ENCODE peak calls at places on chromosomes 7 and 10, in eight cellular contexts. One of them, this sample, is unnamed.

GRCh38 chr7:30091431-30092386 is 43.1 kb upstream of the MTURN start:
- DNase-seq in stimulated activated naive CD4-positive, alpha-beta T cell: no peak
- DNase-seq in stimulated activated CD4-positive, alpha-beta T cell treated with anti-CD3 and anti-CD28 coated beads, Interleukin-12 subunit alpha, Interleukin-12 subunit beta, amount 100 ng/mL, for 4 hours: no peak
- DNase-seq in trophoblast cell: peak
- DNase-seq in progenitor cell of endocrine pancreas: no peak
- DNase-seq in osteocyte: no peak
- DNase-seq in T follicular helper cell: no peak
- DNase-seq in AG10803: peak
- DNase-seq in this sample: peak

GRCh38 chr7:51647931-51648351 is 331.3 kb upstream of the COBL start:
- DNase-seq in progenitor cell of endocrine pancreas: no peak
- DNase-seq in osteocyte: no peak
- DNase-seq in stimulated activated naive CD4-positive, alpha-beta T cell: no peak
- DNase-seq in stimulated activated CD4-positive, alpha-beta T cell treated with anti-CD3 and anti-CD28 coated beads, Interleukin-12 subunit alpha, Interleukin-12 subunit beta, amount 100 ng/mL, for 4 hours: no peak
- DNase-seq in T follicular helper cell: no peak
- DNase-seq in trophoblast cell: no peak
- DNase-seq in AG10803: no peak
- DNase-seq in this sample: no peak

GRCh38 chr10:48494073-48494472 is 110.8 kb downstream of the ARHGAP22 start:
- DNase-seq in AG10803: no peak
- DNase-seq in stimulated activated CD4-positive, alpha-beta T cell treated with anti-CD3 and anti-CD28 coated beads, Interleukin-12 subunit alpha, Interleukin-12 subunit beta, amount 100 ng/mL, for 4 hours: no peak
- DNase-seq in trophoblast cell: no peak
- DNase-seq in progenitor cell of endocrine pancreas: no peak
- DNase-seq in osteocyte: peak
- DNase-seq in T follicular helper cell: no peak
- DNase-seq in stimulated activated naive CD4-positive, alpha-beta T cell: no peak
- DNase-seq in this sample: no peak

GRCh38 chr10:48773580-48773979 is 88.9 kb downstream of the WDFY4 start:
- DNase-seq in stimulated activated CD4-positive, alpha-beta T cell treated with anti-CD3 and anti-CD28 coated beads, Interleukin-12 subunit alpha, Interleukin-12 subunit beta, amount 100 ng/mL, for 4 hours: no peak
- DNase-seq in T follicular helper cell: no peak
- DNase-seq in AG10803: no peak
- DNase-seq in stimulated activated naive CD4-positive, alpha-beta T cell: no peak
- DNase-seq in progenitor cell of endocrine pancreas: no peak
- DNase-seq in osteocyte: peak
- DNase-seq in trophoblast cell: no peak
- DNase-seq in this sample: no peak

GRCh38 chr7:158237672-158238335 is 349.8 kb downstream of the PTPRN2 start:
- DNase-seq in stimulated activated CD4-positive, alpha-beta T cell treated with anti-CD3 and anti-CD28 coated beads, Interleukin-12 subunit alpha, Interleukin-12 subunit beta, amount 100 ng/mL, for 4 hours: no peak
- DNase-seq in trophoblast cell: no peak
- DNase-seq in progenitor cell of endocrine pancreas: no peak
- DNase-seq in T follicular helper cell: no peak
- DNase-seq in osteocyte: no peak
- DNase-seq in stimulated activated naive CD4-positive, alpha-beta T cell: no peak
- DNase-seq in AG10803: no peak
- DNase-seq in this sample: no peak

GRCh38 chr7:116951366-116952292 is 1.7 kb upstream of the ST7 start:
- DNase-seq in stimulated activated CD4-positive, alpha-beta T cell treated with anti-CD3 and anti-CD28 coated beads, Interleukin-12 subunit alpha, Interleukin-12 subunit beta, amount 100 ng/mL, for 4 hours: no peak
- DNase-seq in T follicular helper cell: no peak
- DNase-seq in progenitor cell of endocrine pancreas: no peak
- DNase-seq in stimulated activated naive CD4-positive, alpha-beta T cell: no peak
- DNase-seq in osteocyte: no peak
- DNase-seq in trophoblast cell: no peak
- DNase-seq in AG10803: no peak
- DNase-seq in this sample: no peak

GRCh38 chr10:13902868-13903267 is 316.1 kb downstream of the PRPF18 start:
- DNase-seq in AG10803: no peak
- DNase-seq in progenitor cell of endocrine pancreas: no peak
- DNase-seq in stimulated activated naive CD4-positive, alpha-beta T cell: no peak
- DNase-seq in osteocyte: no peak
- DNase-seq in trophoblast cell: peak
- DNase-seq in stimulated activated CD4-positive, alpha-beta T cell treated with anti-CD3 and anti-CD28 coated beads, Interleukin-12 subunit alpha, Interleukin-12 subunit beta, amount 100 ng/mL, for 4 hours: no peak
- DNase-seq in T follicular helper cell: no peak
- DNase-seq in this sample: no peak

GRCh38 chr10:124156524-124157225 is 63.3 kb upstream of the CHST15 start:
- DNase-seq in stimulated activated CD4-positive, alpha-beta T cell treated with anti-CD3 and anti-CD28 coated beads, Interleukin-12 subunit alpha, Interleukin-12 subunit beta, amount 100 ng/mL, for 4 hours: no peak
- DNase-seq in stimulated activated naive CD4-positive, alpha-beta T cell: no peak
- DNase-seq in progenitor cell of endocrine pancreas: no peak
- DNase-seq in AG10803: no peak
- DNase-seq in trophoblast cell: no peak
- DNase-seq in osteocyte: no peak
- DNase-seq in T follicular helper cell: no peak
- DNase-seq in this sample: no peak

GRCh38 chr7:95478139-95479037 is 7.4 kb upstream of the ASB4 start:
- DNase-seq in stimulated activated naive CD4-positive, alpha-beta T cell: no peak
- DNase-seq in stimulated activated CD4-positive, alpha-beta T cell treated with anti-CD3 and anti-CD28 coated beads, Interleukin-12 subunit alpha, Interleukin-12 subunit beta, amount 100 ng/mL, for 4 hours: no peak
- DNase-seq in trophoblast cell: no peak
- DNase-seq in T follicular helper cell: no peak
- DNase-seq in AG10803: peak
- DNase-seq in progenitor cell of endocrine pancreas: no peak
- DNase-seq in osteocyte: no peak
- DNase-seq in this sample: peak

GRCh38 chr7:30740417-30741181 is 11.3 kb upstream of the INMT start:
- DNase-seq in AG10803: peak
- DNase-seq in stimulated activated naive CD4-positive, alpha-beta T cell: peak
- DNase-seq in trophoblast cell: peak
- DNase-seq in stimulated activated CD4-positive, alpha-beta T cell treated with anti-CD3 and anti-CD28 coated beads, Interleukin-12 subunit alpha, Interleukin-12 subunit beta, amount 100 ng/mL, for 4 hours: peak
- DNase-seq in osteocyte: peak
- DNase-seq in progenitor cell of endocrine pancreas: peak
- DNase-seq in T follicular helper cell: peak
- DNase-seq in this sample: peak

GRCh38 chr10:42934351-42934811 is 142.5 kb upstream of the RET start:
- DNase-seq in AG10803: no peak
- DNase-seq in osteocyte: peak
- DNase-seq in progenitor cell of endocrine pancreas: no peak
- DNase-seq in trophoblast cell: no peak
- DNase-seq in T follicular helper cell: no peak
- DNase-seq in stimulated activated naive CD4-positive, alpha-beta T cell: peak
- DNase-seq in stimulated activated CD4-positive, alpha-beta T cell treated with anti-CD3 and anti-CD28 coated beads, Interleukin-12 subunit alpha, Interleukin-12 subunit beta, amount 100 ng/mL, for 4 hours: no peak
- DNase-seq in this sample: no peak

GRCh38 chr10:86258940-86259339 is 107.7 kb downstream of the GRID1 start:
- DNase-seq in trophoblast cell: no peak
- DNase-seq in stimulated activated CD4-positive, alpha-beta T cell treated with anti-CD3 and anti-CD28 coated beads, Interleukin-12 subunit alpha, Interleukin-12 subunit beta, amount 100 ng/mL, for 4 hours: no peak
- DNase-seq in T follicular helper cell: no peak
- DNase-seq in progenitor cell of endocrine pancreas: no peak
- DNase-seq in stimulated activated naive CD4-positive, alpha-beta T cell: no peak
- DNase-seq in AG10803: no peak
- DNase-seq in osteocyte: no peak
- DNase-seq in this sample: no peak

GRCh38 chr7:8131694-8132605 is 130.0 kb downstream of the ICA1 start:
- DNase-seq in stimulated activated CD4-positive, alpha-beta T cell treated with anti-CD3 and anti-CD28 coated beads, Interleukin-12 subunit alpha, Interleukin-12 subunit beta, amount 100 ng/mL, for 4 hours: no peak
- DNase-seq in osteocyte: no peak
- DNase-seq in T follicular helper cell: peak
- DNase-seq in stimulated activated naive CD4-positive, alpha-beta T cell: peak
- DNase-seq in AG10803: no peak
- DNase-seq in progenitor cell of endocrine pancreas: no peak
- DNase-seq in trophoblast cell: no peak
- DNase-seq in this sample: no peak

GRCh38 chr7:81367335-81367801 is 402.5 kb downstream of the HGF start:
- DNase-seq in osteocyte: no peak
- DNase-seq in AG10803: peak
- DNase-seq in stimulated activated naive CD4-positive, alpha-beta T cell: no peak
- DNase-seq in progenitor cell of endocrine pancreas: no peak
- DNase-seq in T follicular helper cell: no peak
- DNase-seq in stimulated activated CD4-positive, alpha-beta T cell treated with anti-CD3 and anti-CD28 coated beads, Interleukin-12 subunit alpha, Interleukin-12 subunit beta, amount 100 ng/mL, for 4 hours: no peak
- DNase-seq in trophoblast cell: no peak
- DNase-seq in this sample: peak

GRCh38 chr10:1268856-1269255 is 212.7 kb downstream of the WDR37 start:
- DNase-seq in trophoblast cell: no peak
- DNase-seq in progenitor cell of endocrine pancreas: no peak
- DNase-seq in stimulated activated naive CD4-positive, alpha-beta T cell: no peak
- DNase-seq in AG10803: no peak
- DNase-seq in stimulated activated CD4-positive, alpha-beta T cell treated with anti-CD3 and anti-CD28 coated beads, Interleukin-12 subunit alpha, Interleukin-12 subunit beta, amount 100 ng/mL, for 4 hours: no peak
- DNase-seq in osteocyte: no peak
- DNase-seq in T follicular helper cell: no peak
- DNase-seq in this sample: no peak

GRCh38 chr10:25934673-25935139 is 677 bp downstream of the MYO3A start:
- DNase-seq in trophoblast cell: peak
- DNase-seq in progenitor cell of endocrine pancreas: peak
- DNase-seq in osteocyte: no peak
- DNase-seq in stimulated activated naive CD4-positive, alpha-beta T cell: no peak
- DNase-seq in stimulated activated CD4-positive, alpha-beta T cell treated with anti-CD3 and anti-CD28 coated beads, Interleukin-12 subunit alpha, Interleukin-12 subunit beta, amount 100 ng/mL, for 4 hours: peak
- DNase-seq in T follicular helper cell: no peak
- DNase-seq in AG10803: no peak
- DNase-seq in this sample: no peak

GRCh38 chr10:79018591-79019011 is 50.2 kb upstream of the ZMIZ1 start:
- DNase-seq in stimulated activated CD4-positive, alpha-beta T cell treated with anti-CD3 and anti-CD28 coated beads, Interleukin-12 subunit alpha, Interleukin-12 subunit beta, amount 100 ng/mL, for 4 hours: no peak
- DNase-seq in AG10803: peak
- DNase-seq in stimulated activated naive CD4-positive, alpha-beta T cell: no peak
- DNase-seq in T follicular helper cell: no peak
- DNase-seq in osteocyte: no peak
- DNase-seq in trophoblast cell: no peak
- DNase-seq in progenitor cell of endocrine pancreas: no peak
- DNase-seq in this sample: no peak

GRCh38 chr7:66921396-66921917 is 432 bp downstream of the TMEM248 start:
- DNase-seq in progenitor cell of endocrine pancreas: no peak
- DNase-seq in stimulated activated naive CD4-positive, alpha-beta T cell: peak
- DNase-seq in T follicular helper cell: no peak
- DNase-seq in osteocyte: no peak
- DNase-seq in AG10803: peak
- DNase-seq in stimulated activated CD4-positive, alpha-beta T cell treated with anti-CD3 and anti-CD28 coated beads, Interleukin-12 subunit alpha, Interleukin-12 subunit beta, amount 100 ng/mL, for 4 hours: peak
- DNase-seq in trophoblast cell: no peak
- DNase-seq in this sample: peak

GRCh38 chr10:106682175-106682574 is 482.3 kb downstream of the SORCS1 start:
- DNase-seq in trophoblast cell: no peak
- DNase-seq in progenitor cell of endocrine pancreas: no peak
- DNase-seq in T follicular helper cell: no peak
- DNase-seq in stimulated activated naive CD4-positive, alpha-beta T cell: no peak
- DNase-seq in AG10803: no peak
- DNase-seq in stimulated activated CD4-positive, alpha-beta T cell treated with anti-CD3 and anti-CD28 coated beads, Interleukin-12 subunit alpha, Interleukin-12 subunit beta, amount 100 ng/mL, for 4 hours: no peak
- DNase-seq in osteocyte: no peak
- DNase-seq in this sample: peak

GRCh38 chr7:151245360-151246160 is 2.9 kb downstream of the SMARCD3 start:
- DNase-seq in osteocyte: no peak
- DNase-seq in trophoblast cell: no peak
- DNase-seq in stimulated activated CD4-positive, alpha-beta T cell treated with anti-CD3 and anti-CD28 coated beads, Interleukin-12 subunit alpha, Interleukin-12 subunit beta, amount 100 ng/mL, for 4 hours: peak
- DNase-seq in AG10803: no peak
- DNase-seq in stimulated activated naive CD4-positive, alpha-beta T cell: peak
- DNase-seq in T follicular helper cell: peak
- DNase-seq in progenitor cell of endocrine pancreas: peak
- DNase-seq in this sample: peak

GRCh38 chr7:17043012-17043877 is 161.5 kb upstream of the AGR3 start:
- DNase-seq in progenitor cell of endocrine pancreas: no peak
- DNase-seq in T follicular helper cell: no peak
- DNase-seq in trophoblast cell: no peak
- DNase-seq in AG10803: peak
- DNase-seq in stimulated activated CD4-positive, alpha-beta T cell treated with anti-CD3 and anti-CD28 coated beads, Interleukin-12 subunit alpha, Interleukin-12 subunit beta, amount 100 ng/mL, for 4 hours: no peak
- DNase-seq in stimulated activated naive CD4-positive, alpha-beta T cell: no peak
- DNase-seq in osteocyte: no peak
- DNase-seq in this sample: peak

GRCh38 chr10:102422586-102423129 is 2.0 kb downstream of the FBXL15 start:
- DNase-seq in AG10803: peak
- DNase-seq in osteocyte: peak
- DNase-seq in T follicular helper cell: no peak
- DNase-seq in progenitor cell of endocrine pancreas: peak
- DNase-seq in stimulated activated naive CD4-positive, alpha-beta T cell: peak
- DNase-seq in stimulated activated CD4-positive, alpha-beta T cell treated with anti-CD3 and anti-CD28 coated beads, Interleukin-12 subunit alpha, Interleukin-12 subunit beta, amount 100 ng/mL, for 4 hours: peak
- DNase-seq in trophoblast cell: peak
- DNase-seq in this sample: peak

GRCh38 chr7:20220824-20221547 is 3.8 kb upstream of the MACC1 start:
- DNase-seq in trophoblast cell: no peak
- DNase-seq in stimulated activated naive CD4-positive, alpha-beta T cell: no peak
- DNase-seq in osteocyte: no peak
- DNase-seq in T follicular helper cell: no peak
- DNase-seq in AG10803: peak
- DNase-seq in stimulated activated CD4-positive, alpha-beta T cell treated with anti-CD3 and anti-CD28 coated beads, Interleukin-12 subunit alpha, Interleukin-12 subunit beta, amount 100 ng/mL, for 4 hours: no peak
- DNase-seq in progenitor cell of endocrine pancreas: no peak
- DNase-seq in this sample: peak

GRCh38 chr7:74343281-74344127 is 54.3 kb downstream of the CLIP2 start:
- DNase-seq in progenitor cell of endocrine pancreas: no peak
- DNase-seq in stimulated activated CD4-positive, alpha-beta T cell treated with anti-CD3 and anti-CD28 coated beads, Interleukin-12 subunit alpha, Interleukin-12 subunit beta, amount 100 ng/mL, for 4 hours: no peak
- DNase-seq in stimulated activated naive CD4-positive, alpha-beta T cell: no peak
- DNase-seq in osteocyte: no peak
- DNase-seq in AG10803: peak
- DNase-seq in T follicular helper cell: no peak
- DNase-seq in trophoblast cell: peak
- DNase-seq in this sample: peak

GRCh38 chr7:47496064-47496665 is 85.7 kb downstream of the TNS3 start:
- DNase-seq in stimulated activated CD4-positive, alpha-beta T cell treated with anti-CD3 and anti-CD28 coated beads, Interleukin-12 subunit alpha, Interleukin-12 subunit beta, amount 100 ng/mL, for 4 hours: no peak
- DNase-seq in trophoblast cell: no peak
- DNase-seq in stimulated activated naive CD4-positive, alpha-beta T cell: no peak
- DNase-seq in AG10803: no peak
- DNase-seq in T follicular helper cell: no peak
- DNase-seq in progenitor cell of endocrine pancreas: no peak
- DNase-seq in osteocyte: no peak
- DNase-seq in this sample: no peak

GRCh38 chr10:55550241-55550640 is 749.2 kb upstream of the PCDH15 start:
- DNase-seq in progenitor cell of endocrine pancreas: no peak
- DNase-seq in AG10803: no peak
- DNase-seq in stimulated activated naive CD4-positive, alpha-beta T cell: no peak
- DNase-seq in osteocyte: no peak
- DNase-seq in trophoblast cell: no peak
- DNase-seq in stimulated activated CD4-positive, alpha-beta T cell treated with anti-CD3 and anti-CD28 coated beads, Interleukin-12 subunit alpha, Interleukin-12 subunit beta, amount 100 ng/mL, for 4 hours: no peak
- DNase-seq in T follicular helper cell: no peak
- DNase-seq in this sample: no peak

GRCh38 chr7:151631149-151631967 is 111.7 kb upstream of the RHEB start:
- DNase-seq in stimulated activated CD4-positive, alpha-beta T cell treated with anti-CD3 and anti-CD28 coated beads, Interleukin-12 subunit alpha, Interleukin-12 subunit beta, amount 100 ng/mL, for 4 hours: no peak
- DNase-seq in stimulated activated naive CD4-positive, alpha-beta T cell: no peak
- DNase-seq in osteocyte: no peak
- DNase-seq in T follicular helper cell: peak
- DNase-seq in progenitor cell of endocrine pancreas: no peak
- DNase-seq in trophoblast cell: peak
- DNase-seq in AG10803: no peak
- DNase-seq in this sample: peak

GRCh38 chr10:131820626-131821025 is 80.2 kb upstream of the PPP2R2D start:
- DNase-seq in T follicular helper cell: no peak
- DNase-seq in stimulated activated CD4-positive, alpha-beta T cell treated with anti-CD3 and anti-CD28 coated beads, Interleukin-12 subunit alpha, Interleukin-12 subunit beta, amount 100 ng/mL, for 4 hours: no peak
- DNase-seq in osteocyte: peak
- DNase-seq in trophoblast cell: no peak
- DNase-seq in progenitor cell of endocrine pancreas: peak
- DNase-seq in stimulated activated naive CD4-positive, alpha-beta T cell: no peak
- DNase-seq in AG10803: no peak
- DNase-seq in this sample: no peak

GRCh38 chr7:51140203-51140938 is 176.2 kb downstream of the COBL start:
- DNase-seq in trophoblast cell: no peak
- DNase-seq in stimulated activated naive CD4-positive, alpha-beta T cell: no peak
- DNase-seq in AG10803: no peak
- DNase-seq in osteocyte: no peak
- DNase-seq in T follicular helper cell: no peak
- DNase-seq in stimulated activated CD4-positive, alpha-beta T cell treated with anti-CD3 and anti-CD28 coated beads, Interleukin-12 subunit alpha, Interleukin-12 subunit beta, amount 100 ng/mL, for 4 hours: no peak
- DNase-seq in progenitor cell of endocrine pancreas: no peak
- DNase-seq in this sample: no peak

GRCh38 chr10:91378061-91378460 is 32.1 kb upstream of the HECTD2 start:
- DNase-seq in AG10803: no peak
- DNase-seq in stimulated activated naive CD4-positive, alpha-beta T cell: no peak
- DNase-seq in trophoblast cell: no peak
- DNase-seq in osteocyte: no peak
- DNase-seq in T follicular helper cell: peak
- DNase-seq in stimulated activated CD4-positive, alpha-beta T cell treated with anti-CD3 and anti-CD28 coated beads, Interleukin-12 subunit alpha, Interleukin-12 subunit beta, amount 100 ng/mL, for 4 hours: no peak
- DNase-seq in progenitor cell of endocrine pancreas: no peak
- DNase-seq in this sample: peak

GRCh38 chr10:114103286-114103685 is 59.6 kb downstream of the ADRB1 start:
- DNase-seq in stimulated activated naive CD4-positive, alpha-beta T cell: no peak
- DNase-seq in trophoblast cell: no peak
- DNase-seq in progenitor cell of endocrine pancreas: no peak
- DNase-seq in T follicular helper cell: no peak
- DNase-seq in AG10803: peak
- DNase-seq in osteocyte: no peak
- DNase-seq in stimulated activated CD4-positive, alpha-beta T cell treated with anti-CD3 and anti-CD28 coated beads, Interleukin-12 subunit alpha, Interleukin-12 subunit beta, amount 100 ng/mL, for 4 hours: no peak
- DNase-seq in this sample: peak

GRCh38 chr7:96838481-96838880 is 128.8 kb upstream of the SEM1 start:
- DNase-seq in progenitor cell of endocrine pancreas: no peak
- DNase-seq in osteocyte: no peak
- DNase-seq in stimulated activated CD4-positive, alpha-beta T cell treated with anti-CD3 and anti-CD28 coated beads, Interleukin-12 subunit alpha, Interleukin-12 subunit beta, amount 100 ng/mL, for 4 hours: no peak
- DNase-seq in stimulated activated naive CD4-positive, alpha-beta T cell: no peak
- DNase-seq in AG10803: no peak
- DNase-seq in trophoblast cell: no peak
- DNase-seq in T follicular helper cell: no peak
- DNase-seq in this sample: no peak

GRCh38 chr7:19020711-19021110 is 96.7 kb downstream of the TWIST1 start:
- DNase-seq in osteocyte: no peak
- DNase-seq in stimulated activated naive CD4-positive, alpha-beta T cell: no peak
- DNase-seq in stimulated activated CD4-positive, alpha-beta T cell treated with anti-CD3 and anti-CD28 coated beads, Interleukin-12 subunit alpha, Interleukin-12 subunit beta, amount 100 ng/mL, for 4 hours: no peak
- DNase-seq in progenitor cell of endocrine pancreas: no peak
- DNase-seq in T follicular helper cell: no peak
- DNase-seq in AG10803: peak
- DNase-seq in trophoblast cell: peak
- DNase-seq in this sample: peak

GRCh38 chr10:133236411-133237240 is 1.0 kb upstream of the VENTX start:
- DNase-seq in AG10803: no peak
- DNase-seq in T follicular helper cell: no peak
- DNase-seq in stimulated activated CD4-positive, alpha-beta T cell treated with anti-CD3 and anti-CD28 coated beads, Interleukin-12 subunit alpha, Interleukin-12 subunit beta, amount 100 ng/mL, for 4 hours: no peak
- DNase-seq in osteocyte: no peak
- DNase-seq in trophoblast cell: no peak
- DNase-seq in stimulated activated naive CD4-positive, alpha-beta T cell: no peak
- DNase-seq in progenitor cell of endocrine pancreas: no peak
- DNase-seq in this sample: no peak